ENCODE peak calls at places on chromosomes 12 and 14, in ten cellular contexts. One of them, this sample, is unnamed.

GRCh38 chr12:132263061-132263360 is 66.4 kb downstream of the GALNT9 start:
- DNase-seq in stimulated activated CD4-positive, alpha-beta T cell treated with anti-CD3 and anti-CD28 coated beads, Interleukin-4, amount 100 ng/mL, for 4 hours: no peak
- DNase-seq in right atrium auricular region: no peak
- DNase-seq in T-helper 1 cell: no peak
- DNase-seq in effector memory CD8-positive, alpha-beta T cell: no peak
- DNase-seq in NCI-H1694: no peak
- DNase-seq in GM23248: no peak
- DNase-seq in breast epithelium: no peak
- DNase-seq in RKO: no peak
- DNase-seq in anterior cingulate cortex: no peak
- DNase-seq in this sample: no peak

GRCh38 chr12:101924647-101925046 is 47.3 kb downstream of the DRAM1 start:
- DNase-seq in anterior cingulate cortex: no peak
- DNase-seq in GM23248: peak
- DNase-seq in effector memory CD8-positive, alpha-beta T cell: no peak
- DNase-seq in right atrium auricular region: no peak
- DNase-seq in NCI-H1694: no peak
- DNase-seq in RKO: no peak
- DNase-seq in stimulated activated CD4-positive, alpha-beta T cell treated with anti-CD3 and anti-CD28 coated beads, Interleukin-4, amount 100 ng/mL, for 4 hours: no peak
- DNase-seq in T-helper 1 cell: no peak
- DNase-seq in breast epithelium: no peak
- DNase-seq in this sample: no peak

GRCh38 chr14:72545411-72546311 is 348.2 kb downstream of the DPF3 start:
- DNase-seq in right atrium auricular region: no peak
- DNase-seq in GM23248: peak
- DNase-seq in breast epithelium: no peak
- DNase-seq in T-helper 1 cell: no peak
- DNase-seq in RKO: no peak
- DNase-seq in NCI-H1694: peak
- DNase-seq in effector memory CD8-positive, alpha-beta T cell: no peak
- DNase-seq in stimulated activated CD4-positive, alpha-beta T cell treated with anti-CD3 and anti-CD28 coated beads, Interleukin-4, amount 100 ng/mL, for 4 hours: no peak
- DNase-seq in anterior cingulate cortex: no peak
- DNase-seq in this sample: no peak

GRCh38 chr12:6614513-6615177 is 7.5 kb upstream of the CHD4 start:
- DNase-seq in RKO: no peak
- DNase-seq in GM23248: peak
- DNase-seq in effector memory CD8-positive, alpha-beta T cell: no peak
- DNase-seq in anterior cingulate cortex: no peak
- DNase-seq in NCI-H1694: no peak
- DNase-seq in breast epithelium: no peak
- DNase-seq in stimulated activated CD4-positive, alpha-beta T cell treated with anti-CD3 and anti-CD28 coated beads, Interleukin-4, amount 100 ng/mL, for 4 hours: no peak
- DNase-seq in T-helper 1 cell: no peak
- DNase-seq in right atrium auricular region: no peak
- DNase-seq in this sample: no peak

GRCh38 chr14:69077841-69078240 is 75.1 kb downstream of the DCAF5 start:
- DNase-seq in breast epithelium: no peak
- DNase-seq in right atrium auricular region: no peak
- DNase-seq in T-helper 1 cell: no peak
- DNase-seq in GM23248: peak
- DNase-seq in effector memory CD8-positive, alpha-beta T cell: no peak
- DNase-seq in stimulated activated CD4-positive, alpha-beta T cell treated with anti-CD3 and anti-CD28 coated beads, Interleukin-4, amount 100 ng/mL, for 4 hours: no peak
- DNase-seq in NCI-H1694: no peak
- DNase-seq in anterior cingulate cortex: no peak
- DNase-seq in RKO: no peak
- DNase-seq in this sample: no peak

GRCh38 chr14:94969766-94970165 is 187.6 kb downstream of the DICER1 start:
- DNase-seq in effector memory CD8-positive, alpha-beta T cell: no peak
- DNase-seq in NCI-H1694: no peak
- DNase-seq in right atrium auricular region: no peak
- DNase-seq in GM23248: no peak
- DNase-seq in RKO: no peak
- DNase-seq in stimulated activated CD4-positive, alpha-beta T cell treated with anti-CD3 and anti-CD28 coated beads, Interleukin-4, amount 100 ng/mL, for 4 hours: no peak
- DNase-seq in anterior cingulate cortex: no peak
- DNase-seq in breast epithelium: no peak
- DNase-seq in T-helper 1 cell: no peak
- DNase-seq in this sample: no peak

GRCh38 chr14:29821665-29822429 is 105.8 kb downstream of the PRKD1 start:
- DNase-seq in breast epithelium: no peak
- DNase-seq in stimulated activated CD4-positive, alpha-beta T cell treated with anti-CD3 and anti-CD28 coated beads, Interleukin-4, amount 100 ng/mL, for 4 hours: no peak
- DNase-seq in GM23248: no peak
- DNase-seq in NCI-H1694: no peak
- DNase-seq in effector memory CD8-positive, alpha-beta T cell: no peak
- DNase-seq in right atrium auricular region: no peak
- DNase-seq in T-helper 1 cell: no peak
- DNase-seq in RKO: no peak
- DNase-seq in anterior cingulate cortex: no peak
- DNase-seq in this sample: no peak

GRCh38 chr12:111393700-111394275 is 11.9 kb upstream of the SH2B3 start:
- DNase-seq in NCI-H1694: no peak
- DNase-seq in T-helper 1 cell: no peak
- DNase-seq in RKO: peak
- DNase-seq in breast epithelium: no peak
- DNase-seq in GM23248: no peak
- DNase-seq in anterior cingulate cortex: no peak
- DNase-seq in stimulated activated CD4-positive, alpha-beta T cell treated with anti-CD3 and anti-CD28 coated beads, Interleukin-4, amount 100 ng/mL, for 4 hours: no peak
- DNase-seq in effector memory CD8-positive, alpha-beta T cell: no peak
- DNase-seq in right atrium auricular region: peak
- DNase-seq in this sample: no peak

GRCh38 chr14:58922211-58922940 is 266.1 kb upstream of the DAAM1 start:
- DNase-seq in anterior cingulate cortex: no peak
- DNase-seq in right atrium auricular region: no peak
- DNase-seq in RKO: no peak
- DNase-seq in NCI-H1694: no peak
- DNase-seq in T-helper 1 cell: no peak
- DNase-seq in breast epithelium: no peak
- DNase-seq in effector memory CD8-positive, alpha-beta T cell: no peak
- DNase-seq in GM23248: peak
- DNase-seq in stimulated activated CD4-positive, alpha-beta T cell treated with anti-CD3 and anti-CD28 coated beads, Interleukin-4, amount 100 ng/mL, for 4 hours: no peak
- DNase-seq in this sample: no peak

GRCh38 chr14:47276931-47277330 is 398.5 kb downstream of the MDGA2 start:
- DNase-seq in stimulated activated CD4-positive, alpha-beta T cell treated with anti-CD3 and anti-CD28 coated beads, Interleukin-4, amount 100 ng/mL, for 4 hours: no peak
- DNase-seq in RKO: no peak
- DNase-seq in GM23248: no peak
- DNase-seq in breast epithelium: no peak
- DNase-seq in effector memory CD8-positive, alpha-beta T cell: no peak
- DNase-seq in T-helper 1 cell: no peak
- DNase-seq in right atrium auricular region: no peak
- DNase-seq in NCI-H1694: no peak
- DNase-seq in anterior cingulate cortex: no peak
- DNase-seq in this sample: no peak

GRCh38 chr14:72617391-72618011 is 276.4 kb downstream of the DPF3 start:
- DNase-seq in breast epithelium: peak
- DNase-seq in right atrium auricular region: no peak
- DNase-seq in T-helper 1 cell: no peak
- DNase-seq in NCI-H1694: no peak
- DNase-seq in stimulated activated CD4-positive, alpha-beta T cell treated with anti-CD3 and anti-CD28 coated beads, Interleukin-4, amount 100 ng/mL, for 4 hours: no peak
- DNase-seq in RKO: no peak
- DNase-seq in GM23248: peak
- DNase-seq in anterior cingulate cortex: no peak
- DNase-seq in effector memory CD8-positive, alpha-beta T cell: no peak
- DNase-seq in this sample: no peak

GRCh38 chr14:44404599-44405349 is 102.3 kb downstream of the FSCB start:
- DNase-seq in stimulated activated CD4-positive, alpha-beta T cell treated with anti-CD3 and anti-CD28 coated beads, Interleukin-4, amount 100 ng/mL, for 4 hours: no peak
- DNase-seq in NCI-H1694: peak
- DNase-seq in right atrium auricular region: no peak
- DNase-seq in anterior cingulate cortex: no peak
- DNase-seq in T-helper 1 cell: no peak
- DNase-seq in RKO: no peak
- DNase-seq in GM23248: no peak
- DNase-seq in breast epithelium: no peak
- DNase-seq in effector memory CD8-positive, alpha-beta T cell: no peak
- DNase-seq in this sample: no peak

GRCh38 chr12:124170756-124171155 is 124.1 kb upstream of the RFLNA start:
- DNase-seq in stimulated activated CD4-positive, alpha-beta T cell treated with anti-CD3 and anti-CD28 coated beads, Interleukin-4, amount 100 ng/mL, for 4 hours: no peak
- DNase-seq in anterior cingulate cortex: no peak
- DNase-seq in right atrium auricular region: no peak
- DNase-seq in RKO: no peak
- DNase-seq in effector memory CD8-positive, alpha-beta T cell: no peak
- DNase-seq in GM23248: peak
- DNase-seq in T-helper 1 cell: no peak
- DNase-seq in NCI-H1694: no peak
- DNase-seq in breast epithelium: no peak
- DNase-seq in this sample: no peak

GRCh38 chr14:105331575-105332351 is 17.2 kb downstream of the PACS2 start:
- DNase-seq in right atrium auricular region: no peak
- DNase-seq in anterior cingulate cortex: no peak
- DNase-seq in T-helper 1 cell: no peak
- DNase-seq in stimulated activated CD4-positive, alpha-beta T cell treated with anti-CD3 and anti-CD28 coated beads, Interleukin-4, amount 100 ng/mL, for 4 hours: no peak
- DNase-seq in NCI-H1694: no peak
- DNase-seq in RKO: no peak
- DNase-seq in GM23248: no peak
- DNase-seq in effector memory CD8-positive, alpha-beta T cell: no peak
- DNase-seq in breast epithelium: no peak
- DNase-seq in this sample: no peak

GRCh38 chr12:106841471-106842302 is 67.2 kb downstream of the RIC8B start:
- DNase-seq in effector memory CD8-positive, alpha-beta T cell: peak
- DNase-seq in GM23248: peak
- DNase-seq in NCI-H1694: peak
- DNase-seq in stimulated activated CD4-positive, alpha-beta T cell treated with anti-CD3 and anti-CD28 coated beads, Interleukin-4, amount 100 ng/mL, for 4 hours: peak
- DNase-seq in anterior cingulate cortex: no peak
- DNase-seq in right atrium auricular region: no peak
- DNase-seq in breast epithelium: no peak
- DNase-seq in T-helper 1 cell: peak
- DNase-seq in RKO: peak
- DNase-seq in this sample: no peak

GRCh38 chr12:2501464-2502181 is 293.1 kb upstream of the FKBP4 start:
- DNase-seq in anterior cingulate cortex: no peak
- DNase-seq in GM23248: no peak
- DNase-seq in effector memory CD8-positive, alpha-beta T cell: no peak
- DNase-seq in breast epithelium: no peak
- DNase-seq in right atrium auricular region: no peak
- DNase-seq in RKO: no peak
- DNase-seq in T-helper 1 cell: no peak
- DNase-seq in NCI-H1694: no peak
- DNase-seq in stimulated activated CD4-positive, alpha-beta T cell treated with anti-CD3 and anti-CD28 coated beads, Interleukin-4, amount 100 ng/mL, for 4 hours: no peak
- DNase-seq in this sample: no peak

GRCh38 chr12:91332305-91332704 is 149.7 kb upstream of the DCN start:
- DNase-seq in T-helper 1 cell: no peak
- DNase-seq in stimulated activated CD4-positive, alpha-beta T cell treated with anti-CD3 and anti-CD28 coated beads, Interleukin-4, amount 100 ng/mL, for 4 hours: no peak
- DNase-seq in breast epithelium: no peak
- DNase-seq in anterior cingulate cortex: no peak
- DNase-seq in effector memory CD8-positive, alpha-beta T cell: no peak
- DNase-seq in NCI-H1694: peak
- DNase-seq in RKO: peak
- DNase-seq in GM23248: no peak
- DNase-seq in right atrium auricular region: no peak
- DNase-seq in this sample: no peak

GRCh38 chr14:33393155-33393894 is 454.6 kb downstream of the NPAS3 start:
- DNase-seq in GM23248: no peak
- DNase-seq in NCI-H1694: no peak
- DNase-seq in right atrium auricular region: no peak
- DNase-seq in T-helper 1 cell: no peak
- DNase-seq in stimulated activated CD4-positive, alpha-beta T cell treated with anti-CD3 and anti-CD28 coated beads, Interleukin-4, amount 100 ng/mL, for 4 hours: no peak
- DNase-seq in anterior cingulate cortex: no peak
- DNase-seq in effector memory CD8-positive, alpha-beta T cell: no peak
- DNase-seq in breast epithelium: no peak
- DNase-seq in RKO: no peak
- DNase-seq in this sample: no peak

GRCh38 chr14:69945905-69946304 is 66.7 kb downstream of the SMOC1 start:
- DNase-seq in RKO: no peak
- DNase-seq in stimulated activated CD4-positive, alpha-beta T cell treated with anti-CD3 and anti-CD28 coated beads, Interleukin-4, amount 100 ng/mL, for 4 hours: no peak
- DNase-seq in NCI-H1694: peak
- DNase-seq in GM23248: no peak
- DNase-seq in breast epithelium: no peak
- DNase-seq in anterior cingulate cortex: no peak
- DNase-seq in effector memory CD8-positive, alpha-beta T cell: no peak
- DNase-seq in right atrium auricular region: no peak
- DNase-seq in T-helper 1 cell: no peak
- DNase-seq in this sample: no peak

GRCh38 chr12:76277480-76277879 is 70.7 kb downstream of the BBS10 start:
- DNase-seq in T-helper 1 cell: no peak
- DNase-seq in RKO: no peak
- DNase-seq in anterior cingulate cortex: no peak
- DNase-seq in breast epithelium: no peak
- DNase-seq in stimulated activated CD4-positive, alpha-beta T cell treated with anti-CD3 and anti-CD28 coated beads, Interleukin-4, amount 100 ng/mL, for 4 hours: no peak
- DNase-seq in NCI-H1694: no peak
- DNase-seq in effector memory CD8-positive, alpha-beta T cell: no peak
- DNase-seq in GM23248: peak
- DNase-seq in right atrium auricular region: no peak
- DNase-seq in this sample: no peak

GRCh38 chr12:129827985-129828384 is 75.8 kb downstream of the TMEM132D start:
- DNase-seq in GM23248: no peak
- DNase-seq in breast epithelium: no peak
- DNase-seq in right atrium auricular region: no peak
- DNase-seq in anterior cingulate cortex: no peak
- DNase-seq in stimulated activated CD4-positive, alpha-beta T cell treated with anti-CD3 and anti-CD28 coated beads, Interleukin-4, amount 100 ng/mL, for 4 hours: no peak
- DNase-seq in RKO: no peak
- DNase-seq in NCI-H1694: no peak
- DNase-seq in effector memory CD8-positive, alpha-beta T cell: no peak
- DNase-seq in T-helper 1 cell: no peak
- DNase-seq in this sample: no peak

GRCh38 chr12:124491310-124491709 is 76.1 kb downstream of the NCOR2 start:
- DNase-seq in breast epithelium: no peak
- DNase-seq in RKO: no peak
- DNase-seq in T-helper 1 cell: no peak
- DNase-seq in GM23248: no peak
- DNase-seq in right atrium auricular region: no peak
- DNase-seq in stimulated activated CD4-positive, alpha-beta T cell treated with anti-CD3 and anti-CD28 coated beads, Interleukin-4, amount 100 ng/mL, for 4 hours: no peak
- DNase-seq in NCI-H1694: no peak
- DNase-seq in effector memory CD8-positive, alpha-beta T cell: no peak
- DNase-seq in anterior cingulate cortex: no peak
- DNase-seq in this sample: no peak

GRCh38 chr14:67426983-67427601 is 15.1 kb upstream of the PLEK2 start:
- DNase-seq in stimulated activated CD4-positive, alpha-beta T cell treated with anti-CD3 and anti-CD28 coated beads, Interleukin-4, amount 100 ng/mL, for 4 hours: peak
- DNase-seq in GM23248: peak
- DNase-seq in RKO: peak
- DNase-seq in NCI-H1694: peak
- DNase-seq in breast epithelium: peak
- DNase-seq in effector memory CD8-positive, alpha-beta T cell: peak
- DNase-seq in right atrium auricular region: peak
- DNase-seq in anterior cingulate cortex: peak
- DNase-seq in T-helper 1 cell: peak
- DNase-seq in this sample: peak

GRCh38 chr12:2764398-2764797 is 30.4 kb upstream of the FKBP4 start:
- DNase-seq in breast epithelium: no peak
- DNase-seq in RKO: no peak
- DNase-seq in effector memory CD8-positive, alpha-beta T cell: no peak
- DNase-seq in T-helper 1 cell: no peak
- DNase-seq in stimulated activated CD4-positive, alpha-beta T cell treated with anti-CD3 and anti-CD28 coated beads, Interleukin-4, amount 100 ng/mL, for 4 hours: no peak
- DNase-seq in NCI-H1694: no peak
- DNase-seq in anterior cingulate cortex: no peak
- DNase-seq in right atrium auricular region: no peak
- DNase-seq in GM23248: no peak
- DNase-seq in this sample: no peak

GRCh38 chr14:35121026-35121886 is 534 bp downstream of the PPP2R3C start:
- DNase-seq in T-helper 1 cell: no peak
- DNase-seq in GM23248: peak
- DNase-seq in breast epithelium: peak
- DNase-seq in anterior cingulate cortex: no peak
- DNase-seq in effector memory CD8-positive, alpha-beta T cell: peak
- DNase-seq in NCI-H1694: no peak
- DNase-seq in RKO: peak
- DNase-seq in stimulated activated CD4-positive, alpha-beta T cell treated with anti-CD3 and anti-CD28 coated beads, Interleukin-4, amount 100 ng/mL, for 4 hours: no peak
- DNase-seq in right atrium auricular region: no peak
- DNase-seq in this sample: no peak

GRCh38 chr12:91180577-91180976 is 2.0 kb downstream of the DCN start:
- DNase-seq in GM23248: peak
- DNase-seq in right atrium auricular region: no peak
- DNase-seq in breast epithelium: no peak
- DNase-seq in stimulated activated CD4-positive, alpha-beta T cell treated with anti-CD3 and anti-CD28 coated beads, Interleukin-4, amount 100 ng/mL, for 4 hours: no peak
- DNase-seq in T-helper 1 cell: no peak
- DNase-seq in effector memory CD8-positive, alpha-beta T cell: no peak
- DNase-seq in NCI-H1694: no peak
- DNase-seq in anterior cingulate cortex: no peak
- DNase-seq in RKO: no peak
- DNase-seq in this sample: no peak

GRCh38 chr12:1911598-1912575 is 6.6 kb downstream of the CACNA2D4 start:
- DNase-seq in effector memory CD8-positive, alpha-beta T cell: no peak
- DNase-seq in RKO: no peak
- DNase-seq in GM23248: no peak
- DNase-seq in NCI-H1694: no peak
- DNase-seq in T-helper 1 cell: no peak
- DNase-seq in breast epithelium: peak
- DNase-seq in stimulated activated CD4-positive, alpha-beta T cell treated with anti-CD3 and anti-CD28 coated beads, Interleukin-4, amount 100 ng/mL, for 4 hours: no peak
- DNase-seq in anterior cingulate cortex: no peak
- DNase-seq in right atrium auricular region: no peak
- DNase-seq in this sample: no peak

GRCh38 chr12:72511906-72512305 is 239.7 kb downstream of the TRHDE start:
- DNase-seq in GM23248: peak
- DNase-seq in RKO: no peak
- DNase-seq in stimulated activated CD4-positive, alpha-beta T cell treated with anti-CD3 and anti-CD28 coated beads, Interleukin-4, amount 100 ng/mL, for 4 hours: no peak
- DNase-seq in right atrium auricular region: no peak
- DNase-seq in anterior cingulate cortex: no peak
- DNase-seq in breast epithelium: no peak
- DNase-seq in T-helper 1 cell: no peak
- DNase-seq in NCI-H1694: no peak
- DNase-seq in effector memory CD8-positive, alpha-beta T cell: no peak
- DNase-seq in this sample: no peak